ENCODE peak calls at places on chromosomes 16 and 17, in four cellular contexts. O is HepG2, H is K562, X is H1. A is an unnamed sample.

GRCh38 chr16:69182730-69183416 is 4.1 kb upstream of the SNTB2 start:
- DNase-seq in O (no peak), H (no peak), X (no peak), A (no peak)

GRCh38 chr17:40936976-40937375 is 470 bp downstream of the KRT23 start:
- DNase-seq in X (no peak), O (no peak), H (no peak), A (no peak)

GRCh38 chr16:13148294-13148693 is 246.9 kb downstream of the SHISA9 start:
- DNase-seq in X (no peak), H (no peak), O (no peak), A (no peak)

GRCh38 chr16:68668266-68668665 is 23.2 kb downstream of the CDH3 start:
- DNase-seq in X (no peak), H (no peak), O (no peak), A (no peak)

GRCh38 chr17:45081046-45081703 is 20.1 kb downstream of the NMT1 start:
- DNase-seq in O (no peak), X (no peak), H (no peak), A (no peak)

GRCh38 chr16:27048316-27048715 is 18.4 kb upstream of the C16orf82 start:
- DNase-seq in X (no peak), H (no peak), O (no peak), A (no peak)

GRCh38 chr16:80208750-80209149 is 332.0 kb upstream of the DYNLRB2 start:
- DNase-seq in H (no peak), X (no peak), O (no peak), A (no peak)

GRCh38 chr16:67541391-67542263 is 13.0 kb downstream of the RIPOR1 start:
- DNase-seq in O (no peak), H (no peak), X (no peak), A (no peak)

GRCh38 chr16:54952195-54952594 is 21.5 kb downstream of the IRX5 start:
- DNase-seq in H (no peak), X (no peak), O (no peak), A (no peak)

GRCh38 chr17:46876353-46876887 is 25.0 kb downstream of the WNT9B start:
- DNase-seq in H (peak; percentile 63), X (peak; percentile 74), O (peak; percentile 53), A (no peak)

GRCh38 chr17:44707755-44708400 is 587 bp upstream of the DBF4B start:
- DNase-seq in H (peak; percentile 32), X (no peak), O (no peak), A (no peak)

GRCh38 chr16:56994311-56994710 is 5.0 kb downstream of the NLRC5 start:
- DNase-seq in X (no peak), O (no peak), H (no peak), A (no peak)

GRCh38 chr17:68329331-68329730 is 38.0 kb downstream of the ARSG start:
- DNase-seq in O (no peak), X (no peak), H (no peak), A (no peak)

GRCh38 chr17:31882571-31882970 is 18.9 kb downstream of the UTP6 start:
- DNase-seq in X (no peak), O (no peak), H (no peak), A (no peak)

GRCh38 chr17:46819906-46820351 is 1.4 kb upstream of the WNT3 start:
- DNase-seq in X (peak; percentile 66), O (no peak), H (no peak), A (no peak)

GRCh38 chr17:64781394-64781793 is 119.3 kb upstream of the SMURF2 start:
- DNase-seq in O (no peak), X (peak; percentile 73), H (no peak), A (peak; percentile 51)

GRCh38 chr16:19359556-19359955 is 58.1 kb upstream of the TMC5 start:
- DNase-seq in H (no peak), O (no peak), X (no peak), A (no peak)

GRCh38 chr17:62781826-62782225 is 26.3 kb downstream of the MARCHF10 start:
- DNase-seq in H (no peak), X (no peak), O (peak; percentile 20), A (no peak)

GRCh38 chr16:85570213-85570734 is 42.8 kb upstream of the GSE1 start:
- DNase-seq in X (no peak), O (no peak), H (no peak), A (no peak)

GRCh38 chr17:79324219-79324618 is 249.6 kb downstream of the ENGASE start:
- DNase-seq in X (no peak), O (no peak), H (no peak), A (no peak)

GRCh38 chr17:6233856-6234255 is 163.7 kb downstream of the WSCD1 start:
- DNase-seq in O (no peak), X (no peak), H (no peak), A (no peak)

GRCh38 chr16:14502256-14502875 is 127.7 kb downstream of the PARN start:
- DNase-seq in X (no peak), H (no peak), O (no peak), A (no peak)

GRCh38 chr17:72338304-72338703 is 217.5 kb downstream of the SOX9 start:
- DNase-seq in O (no peak), H (no peak), X (no peak), A (no peak)
- TF ChIP-seq JUN in O (no peak), H (no peak), X (no peak), A (no peak)

GRCh38 chr16:73231969-73232554 is 184.1 kb upstream of the ZFHX3 start:
- DNase-seq in H (no peak), O (no peak), X (no peak), A (no peak)
- H3K9ac ChIP-seq in H (no peak overlapping the region), O (peak overlapping the region; percentile 4), X (no peak overlapping the region), A (no peak overlapping the region)

DNA sequence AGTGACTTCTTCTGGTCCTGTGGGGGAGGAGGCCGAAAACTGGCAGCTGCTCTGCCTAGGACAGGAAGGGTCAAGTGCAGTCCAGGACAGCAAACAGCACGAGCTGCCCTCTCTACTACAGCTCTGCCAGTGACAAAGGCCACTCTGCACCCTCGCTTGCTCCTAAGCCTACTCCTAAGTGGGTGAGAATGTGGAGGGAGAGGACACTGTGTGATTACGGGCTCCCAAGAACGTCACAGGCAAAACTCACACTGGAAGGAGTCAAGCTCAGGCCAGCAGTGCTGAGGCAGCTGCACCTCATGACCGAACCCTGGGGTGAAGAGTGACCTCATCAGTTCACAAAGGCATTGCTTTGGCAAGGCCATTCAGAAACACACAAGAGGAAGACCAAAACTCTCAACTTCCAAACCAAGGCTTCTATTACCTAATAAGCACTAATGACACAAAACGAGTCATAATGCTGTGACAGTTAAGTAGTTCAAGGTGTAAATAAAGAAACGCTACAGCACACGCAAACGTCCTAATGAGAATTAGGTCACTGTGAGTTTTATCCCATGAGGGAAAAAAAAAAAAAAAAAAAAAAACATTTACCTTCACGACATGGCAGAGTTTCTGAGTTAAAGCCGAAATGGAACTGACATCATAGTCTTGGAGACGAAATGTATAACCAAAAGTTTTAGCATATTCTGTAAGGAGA is 35.1 kb downstream of the MARF1 start:
- DNase-seq in H (no peak), O (peak; percentile 67), X (no peak), A (no peak)
- TF ChIP-seq JUN in H (no peak), O (peak; percentile 23), X (no peak), A (no peak)

GRCh38 chr17:77366206-77366557 is 225.4 kb downstream of the SEC14L1 start:
- DNase-seq in O (no peak), X (no peak), H (no peak), A (no peak)

GRCh38 chr17:77365584-77366186 is 224.9 kb downstream of the SEC14L1 start:
- DNase-seq in X (no peak), H (no peak), O (no peak), A (peak; percentile 33)

GRCh38 chr17:77364941-77365583 is 224.3 kb downstream of the SEC14L1 start:
- DNase-seq in H (no peak), O (no peak), X (no peak), A (no peak)

GRCh38 chr17:77364381-77364911 is 223.7 kb downstream of the SEC14L1 start:
- DNase-seq in X (no peak), H (no peak), O (no peak), A (no peak)

DNA sequence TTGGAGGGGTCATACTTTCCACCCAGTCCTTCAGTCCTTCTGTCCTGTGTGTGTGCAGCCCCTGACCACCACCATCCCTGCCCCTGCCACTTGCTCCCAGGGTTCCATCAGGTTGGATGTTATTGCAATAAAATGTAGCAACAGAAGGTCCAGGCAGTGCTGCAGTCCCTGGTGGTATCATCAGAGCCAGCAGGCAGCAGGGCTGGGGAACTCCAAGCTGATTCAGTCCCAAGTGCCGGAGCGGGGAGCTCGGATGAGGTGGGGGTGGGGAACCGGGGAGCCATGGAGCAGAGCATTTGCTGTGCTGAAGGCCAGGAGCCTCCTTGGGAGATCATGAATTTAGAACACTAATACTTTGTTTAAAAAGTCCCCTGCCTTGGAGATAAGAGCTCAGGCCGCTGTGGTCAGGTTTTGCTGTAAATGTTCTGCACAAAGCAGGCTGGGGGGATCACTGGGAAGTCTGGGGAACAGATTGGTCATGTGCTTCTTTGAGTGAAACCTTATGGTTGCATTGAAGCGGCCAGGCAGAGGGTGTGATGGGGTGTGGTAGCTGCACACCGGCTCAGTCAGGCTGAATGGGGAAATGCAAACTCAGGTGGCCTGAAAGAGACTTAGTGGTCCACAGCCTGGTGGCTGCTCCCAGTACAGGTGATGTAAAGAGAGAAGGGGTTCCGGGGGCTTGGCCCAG is 225.9 kb downstream of the SEC14L1 start:
- DNase-seq in O (no peak), H (no peak), X (peak; percentile 42), A (no peak)
- H3K9ac ChIP-seq in O (no peak overlapping the region), H (no peak overlapping the region), X (no peak overlapping the region), A (no peak overlapping the region)

GRCh38 chr17:7557825-7558543 is 566 bp upstream of the TNFSF13 start:
- DNase-seq in X (peak; percentile 81), O (peak; percentile 52), H (no peak), A (peak; percentile 89)
- TF ChIP-seq JUN in X (no peak), O (no peak), H (no peak), A (no peak)

A was measured in endothelial cell of umbilical vein.